ENCODE peak calls at places on chromosome 16, in ten cellular contexts. One of them, this sample, is unnamed.

GRCh38 chr16:12798171-12798570 is 5.5 kb downstream of the CPPED1 start:
- DNase-seq in kidney: no peak
- DNase-seq in testis: no peak
- DNase-seq in transverse colon: no peak
- DNase-seq in aorta: no peak
- DNase-seq in heart left ventricle: no peak
- DNase-seq in RWPE2: no peak
- DNase-seq in H9: no peak
- DNase-seq in tibial nerve: no peak
- DNase-seq in effector memory CD4-positive, alpha-beta T cell: no peak
- DNase-seq in this sample: no peak

GRCh38 chr16:35598696-35599332 is 2139.4 kb downstream of the TP53TG3F start:
- DNase-seq in aorta: no peak
- DNase-seq in testis: no peak
- DNase-seq in H9: no peak
- DNase-seq in tibial nerve: no peak
- DNase-seq in transverse colon: no peak
- DNase-seq in RWPE2: peak
- DNase-seq in kidney: no peak
- DNase-seq in effector memory CD4-positive, alpha-beta T cell: no peak
- DNase-seq in heart left ventricle: no peak
- DNase-seq in this sample: no peak

GRCh38 chr16:15482068-15482747 is 47.8 kb downstream of the BMERB1 start:
- DNase-seq in heart left ventricle: peak
- DNase-seq in RWPE2: peak
- DNase-seq in tibial nerve: no peak
- DNase-seq in kidney: peak
- DNase-seq in H9: peak
- DNase-seq in testis: no peak
- DNase-seq in effector memory CD4-positive, alpha-beta T cell: no peak
- DNase-seq in aorta: peak
- DNase-seq in transverse colon: peak
- DNase-seq in this sample: peak

GRCh38 chr16:15509593-15510520 is 75.5 kb downstream of the BMERB1 start:
- DNase-seq in kidney: no peak
- DNase-seq in testis: no peak
- DNase-seq in tibial nerve: no peak
- DNase-seq in transverse colon: no peak
- DNase-seq in heart left ventricle: no peak
- DNase-seq in H9: no peak
- DNase-seq in RWPE2: no peak
- DNase-seq in aorta: no peak
- DNase-seq in effector memory CD4-positive, alpha-beta T cell: no peak
- DNase-seq in this sample: no peak

GRCh38 chr16:22120440-22120839 is 28.1 kb downstream of the VWA3A start:
- DNase-seq in heart left ventricle: no peak
- DNase-seq in tibial nerve: no peak
- DNase-seq in effector memory CD4-positive, alpha-beta T cell: no peak
- DNase-seq in transverse colon: no peak
- DNase-seq in testis: no peak
- DNase-seq in kidney: no peak
- DNase-seq in RWPE2: no peak
- DNase-seq in H9: no peak
- DNase-seq in aorta: no peak
- DNase-seq in this sample: no peak

GRCh38 chr16:14007460-14007859 is 63.7 kb upstream of the MRTFB start:
- DNase-seq in RWPE2: no peak
- DNase-seq in effector memory CD4-positive, alpha-beta T cell: no peak
- DNase-seq in tibial nerve: no peak
- DNase-seq in transverse colon: no peak
- DNase-seq in heart left ventricle: no peak
- DNase-seq in aorta: no peak
- DNase-seq in H9: no peak
- DNase-seq in kidney: no peak
- DNase-seq in testis: no peak
- DNase-seq in this sample: peak

GRCh38 chr16:53489754-53490153 is 13.3 kb downstream of the AKTIP start:
- DNase-seq in aorta: no peak
- DNase-seq in H9: no peak
- DNase-seq in effector memory CD4-positive, alpha-beta T cell: no peak
- DNase-seq in heart left ventricle: no peak
- DNase-seq in transverse colon: no peak
- DNase-seq in testis: no peak
- DNase-seq in tibial nerve: no peak
- DNase-seq in kidney: no peak
- DNase-seq in RWPE2: no peak
- DNase-seq in this sample: no peak

GRCh38 chr16:14378131-14378551 is 251.9 kb downstream of the PARN start:
- DNase-seq in H9: no peak
- DNase-seq in RWPE2: no peak
- DNase-seq in tibial nerve: no peak
- DNase-seq in kidney: no peak
- DNase-seq in aorta: no peak
- DNase-seq in effector memory CD4-positive, alpha-beta T cell: no peak
- DNase-seq in transverse colon: no peak
- DNase-seq in heart left ventricle: no peak
- DNase-seq in testis: no peak
- DNase-seq in this sample: peak

GRCh38 chr16:89431158-89431584 is 59.2 kb downstream of the ANKRD11 start:
- DNase-seq in effector memory CD4-positive, alpha-beta T cell: no peak
- DNase-seq in H9: no peak
- DNase-seq in heart left ventricle: no peak
- DNase-seq in kidney: no peak
- DNase-seq in testis: peak
- DNase-seq in RWPE2: no peak
- DNase-seq in tibial nerve: no peak
- DNase-seq in transverse colon: peak
- DNase-seq in aorta: no peak
- DNase-seq in this sample: no peak

GRCh38 chr16:1026057-1026783 is 44.6 kb downstream of the SOX8 start:
- DNase-seq in kidney: no peak
- DNase-seq in tibial nerve: no peak
- DNase-seq in RWPE2: no peak
- DNase-seq in effector memory CD4-positive, alpha-beta T cell: no peak
- DNase-seq in H9: no peak
- DNase-seq in aorta: no peak
- DNase-seq in testis: no peak
- DNase-seq in transverse colon: no peak
- DNase-seq in heart left ventricle: no peak
- DNase-seq in this sample: no peak
- H3K27ac ChIP-seq in kidney: no peak
- H3K27ac ChIP-seq in tibial nerve: no peak
- H3K27ac ChIP-seq in RWPE2: no peak
- H3K27ac ChIP-seq in effector memory CD4-positive, alpha-beta T cell: no peak
- H3K27ac ChIP-seq in H9: no peak
- H3K27ac ChIP-seq in aorta: no peak
- H3K27ac ChIP-seq in testis: no peak
- H3K27ac ChIP-seq in transverse colon: no peak
- H3K27ac ChIP-seq in heart left ventricle: no peak
- H3K27ac ChIP-seq in this sample: no peak

GRCh38 chr16:57628782-57629181 is 352 bp downstream of the ADGRG1 start:
- DNase-seq in testis: no peak
- DNase-seq in aorta: no peak
- DNase-seq in RWPE2: no peak
- DNase-seq in effector memory CD4-positive, alpha-beta T cell: no peak
- DNase-seq in kidney: no peak
- DNase-seq in heart left ventricle: no peak
- DNase-seq in transverse colon: no peak
- DNase-seq in H9: no peak
- DNase-seq in tibial nerve: no peak
- DNase-seq in this sample: no peak
- H3K27ac ChIP-seq in testis: peak
- H3K27ac ChIP-seq in aorta: no peak
- H3K27ac ChIP-seq in RWPE2: peak
- H3K27ac ChIP-seq in effector memory CD4-positive, alpha-beta T cell: no peak
- H3K27ac ChIP-seq in kidney: peak
- H3K27ac ChIP-seq in heart left ventricle: peak
- H3K27ac ChIP-seq in transverse colon: peak
- H3K27ac ChIP-seq in H9: no peak
- H3K27ac ChIP-seq in tibial nerve: peak
- H3K27ac ChIP-seq in this sample: peak

DNA sequence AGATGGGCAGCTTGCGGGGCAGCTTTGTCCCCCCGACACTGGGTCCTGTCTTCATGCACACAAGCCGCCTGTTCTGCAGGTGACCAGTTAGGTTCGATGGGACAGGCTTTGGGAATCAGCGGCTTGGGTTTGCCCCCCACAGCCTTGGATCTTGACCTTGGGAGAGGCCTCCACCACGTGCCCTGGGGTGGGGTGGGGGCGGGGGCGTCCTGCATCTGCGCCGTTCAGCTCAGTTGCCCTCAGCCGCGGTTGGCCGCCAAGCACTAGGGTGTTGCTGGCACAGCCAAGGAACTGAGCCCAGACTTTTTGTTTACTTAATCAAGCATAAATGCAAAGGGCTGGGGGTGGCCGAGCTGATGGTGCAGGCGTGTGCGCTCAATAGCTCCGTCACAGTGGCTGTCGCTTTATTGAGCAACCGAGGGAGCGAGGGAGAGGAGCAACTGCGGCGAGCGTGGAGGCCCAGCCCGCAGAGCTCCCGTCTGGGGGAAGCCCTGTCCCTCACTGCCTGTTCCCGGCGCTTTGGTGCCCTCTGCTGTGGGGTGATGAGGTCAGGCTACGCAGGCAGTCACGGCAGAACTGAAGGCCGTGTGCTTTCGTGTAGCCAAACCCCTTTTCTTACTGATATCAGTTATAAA is 33.9 kb downstream of the JPH3 start:
- DNase-seq in aorta: peak
- DNase-seq in RWPE2: peak
- DNase-seq in testis: peak
- DNase-seq in heart left ventricle: peak
- DNase-seq in tibial nerve: peak
- DNase-seq in kidney: peak
- DNase-seq in H9: peak
- DNase-seq in effector memory CD4-positive, alpha-beta T cell: peak
- DNase-seq in transverse colon: peak
- DNase-seq in this sample: peak
- H3K27ac ChIP-seq in aorta: no peak
- H3K27ac ChIP-seq in RWPE2: no peak
- H3K27ac ChIP-seq in testis: no peak
- H3K27ac ChIP-seq in heart left ventricle: no peak
- H3K27ac ChIP-seq in tibial nerve: no peak
- H3K27ac ChIP-seq in kidney: no peak
- H3K27ac ChIP-seq in H9: no peak
- H3K27ac ChIP-seq in effector memory CD4-positive, alpha-beta T cell: no peak
- H3K27ac ChIP-seq in transverse colon: no peak
- H3K27ac ChIP-seq in this sample: no peak

GRCh38 chr16:86740817-86741799 is 162.8 kb downstream of the FOXL1 start:
- DNase-seq in effector memory CD4-positive, alpha-beta T cell: no peak
- DNase-seq in RWPE2: no peak
- DNase-seq in tibial nerve: no peak
- DNase-seq in kidney: no peak
- DNase-seq in H9: peak
- DNase-seq in aorta: peak
- DNase-seq in transverse colon: no peak
- DNase-seq in testis: no peak
- DNase-seq in heart left ventricle: peak
- DNase-seq in this sample: peak

GRCh38 chr16:86739808-86740207 is 161.5 kb downstream of the FOXL1 start:
- DNase-seq in RWPE2: no peak
- DNase-seq in heart left ventricle: no peak
- DNase-seq in aorta: no peak
- DNase-seq in kidney: no peak
- DNase-seq in H9: no peak
- DNase-seq in effector memory CD4-positive, alpha-beta T cell: no peak
- DNase-seq in transverse colon: no peak
- DNase-seq in testis: no peak
- DNase-seq in tibial nerve: no peak
- DNase-seq in this sample: no peak

GRCh38 chr16:86739178-86739577 is 160.8 kb downstream of the FOXL1 start:
- DNase-seq in transverse colon: no peak
- DNase-seq in heart left ventricle: no peak
- DNase-seq in testis: no peak
- DNase-seq in RWPE2: no peak
- DNase-seq in H9: no peak
- DNase-seq in kidney: no peak
- DNase-seq in tibial nerve: no peak
- DNase-seq in aorta: no peak
- DNase-seq in effector memory CD4-positive, alpha-beta T cell: no peak
- DNase-seq in this sample: no peak

GRCh38 chr16:86737083-86737482 is 158.7 kb downstream of the FOXL1 start:
- DNase-seq in aorta: no peak
- DNase-seq in H9: no peak
- DNase-seq in testis: no peak
- DNase-seq in tibial nerve: no peak
- DNase-seq in kidney: no peak
- DNase-seq in transverse colon: no peak
- DNase-seq in heart left ventricle: no peak
- DNase-seq in effector memory CD4-positive, alpha-beta T cell: no peak
- DNase-seq in RWPE2: no peak
- DNase-seq in this sample: no peak

DNA sequence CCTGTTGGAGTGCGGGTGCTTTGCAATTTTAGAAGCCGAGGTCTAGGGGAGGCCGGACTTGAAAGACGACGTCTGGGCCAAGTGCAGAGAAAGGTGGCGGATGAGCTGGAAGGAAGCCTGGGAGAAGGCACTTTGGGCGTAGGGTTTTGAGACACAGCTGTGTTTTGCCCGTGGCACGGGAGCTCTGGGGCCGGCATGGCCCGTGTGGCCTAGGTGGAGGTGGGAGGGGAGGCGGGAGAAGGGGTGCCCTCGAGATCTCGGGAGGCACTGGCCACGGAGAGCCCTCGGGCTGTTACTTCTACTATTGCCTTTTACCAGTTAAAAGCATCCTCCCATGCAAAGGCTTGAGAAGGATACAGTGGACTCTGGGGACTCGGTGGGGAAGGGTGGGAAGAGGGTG is 161.9 kb downstream of the FOXL1 start:
- DNase-seq in heart left ventricle: no peak
- DNase-seq in kidney: no peak
- DNase-seq in testis: no peak
- DNase-seq in aorta: no peak
- DNase-seq in RWPE2: no peak
- DNase-seq in H9: no peak
- DNase-seq in effector memory CD4-positive, alpha-beta T cell: no peak
- DNase-seq in transverse colon: no peak
- DNase-seq in tibial nerve: no peak
- DNase-seq in this sample: no peak
- H3K27ac ChIP-seq in heart left ventricle: no peak
- H3K27ac ChIP-seq in kidney: peak
- H3K27ac ChIP-seq in testis: no peak
- H3K27ac ChIP-seq in aorta: peak
- H3K27ac ChIP-seq in RWPE2: no peak
- H3K27ac ChIP-seq in H9: no peak
- H3K27ac ChIP-seq in effector memory CD4-positive, alpha-beta T cell: no peak
- H3K27ac ChIP-seq in transverse colon: no peak
- H3K27ac ChIP-seq in tibial nerve: no peak
- H3K27ac ChIP-seq in this sample: no peak

DNA sequence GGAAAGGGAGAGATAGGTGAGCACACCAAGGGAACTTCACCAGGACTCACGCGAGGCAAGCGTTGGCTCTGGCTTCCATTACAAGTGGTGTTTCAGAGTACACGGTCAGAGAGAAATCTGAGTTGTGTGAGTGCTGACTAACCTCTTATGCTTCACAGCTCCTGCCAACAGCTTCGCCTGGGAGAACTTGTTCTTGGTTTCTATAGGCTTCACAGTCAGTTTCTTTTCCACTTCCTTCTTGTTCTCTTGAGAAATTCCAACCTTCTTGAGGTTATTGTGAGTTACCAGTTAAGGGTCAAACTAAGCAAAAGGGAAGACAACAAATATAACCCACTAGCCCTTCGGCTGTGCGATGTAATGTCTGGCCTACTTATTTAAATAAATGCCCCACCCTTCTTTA is 18.9 kb downstream of the PSME3IP1 start:
- DNase-seq in aorta: no peak
- DNase-seq in effector memory CD4-positive, alpha-beta T cell: no peak
- DNase-seq in kidney: no peak
- DNase-seq in tibial nerve: no peak
- DNase-seq in heart left ventricle: peak
- DNase-seq in H9: no peak
- DNase-seq in testis: no peak
- DNase-seq in RWPE2: no peak
- DNase-seq in transverse colon: no peak
- DNase-seq in this sample: peak
- H3K27ac ChIP-seq in aorta: no peak
- H3K27ac ChIP-seq in effector memory CD4-positive, alpha-beta T cell: no peak
- H3K27ac ChIP-seq in kidney: no peak
- H3K27ac ChIP-seq in tibial nerve: no peak
- H3K27ac ChIP-seq in heart left ventricle: no peak
- H3K27ac ChIP-seq in H9: no peak
- H3K27ac ChIP-seq in testis: no peak
- H3K27ac ChIP-seq in RWPE2: no peak
- H3K27ac ChIP-seq in transverse colon: no peak
- H3K27ac ChIP-seq in this sample: no peak

This sample was measured in PC-3.